ENCODE peak calls at places on chromosomes 13 and 19, in ten cellular contexts. Z, G, S, K, P, I, B, W, X and Q are unnamed samples.

GRCh38 chr13:27969073-27969865 is at the start of gene CDX2:
- DNase-seq in Z (no peak), G (no peak), S (no peak), K (no peak), P (peak), I (no peak), B (peak), W (no peak), X (no peak), Q (no peak)

GRCh38 chr19:2887391-2887914 is 13.3 kb upstream of the ZNF57 start:
- DNase-seq in Z (peak), G (no peak), S (peak), K (no peak), P (no peak), I (no peak), B (peak), W (peak), X (peak), Q (peak)

GRCh38 chr19:33275933-33276619 is 26.3 kb downstream of the CEBPA start:
- DNase-seq in Z (no peak), G (no peak), S (no peak), K (no peak), P (peak), I (no peak), B (no peak), W (no peak), X (no peak), Q (no peak)

GRCh38 chr19:35045667-35046300 is 4.3 kb downstream of the HPN start:
- DNase-seq in Z (peak), G (no peak), S (peak), K (no peak), P (no peak), I (no peak), B (no peak), W (no peak), X (no peak), Q (no peak)

GRCh38 chr19:41860419-41861097 is 503 bp downstream of the RPS19 start:
- DNase-seq in Z (no peak), G (no peak), S (no peak), K (no peak), P (no peak), I (no peak), B (no peak), W (no peak), X (peak), Q (peak)

GRCh38 chr13:102117175-102117830 is 284.5 kb downstream of the FGF14 start:
- DNase-seq in Z (no peak), G (no peak), S (peak), K (no peak), P (no peak), I (no peak), B (no peak), W (peak), X (no peak), Q (no peak)

GRCh38 chr13:20729633-20730585 is 26.4 kb downstream of the IL17D start:
- DNase-seq in Z (no peak), G (no peak), S (no peak), K (no peak), P (no peak), I (no peak), B (no peak), W (no peak), X (no peak), Q (no peak)

GRCh38 chr19:29489182-29489951 is 36.4 kb upstream of the VSTM2B start:
- DNase-seq in Z (no peak), G (no peak), S (no peak), K (no peak), P (no peak), I (no peak), B (no peak), W (no peak), X (no peak), Q (no peak)

GRCh38 chr19:2354670-2355069 is 5.4 kb upstream of the TMPRSS9 start:
- DNase-seq in Z (no peak), G (no peak), S (no peak), K (no peak), P (no peak), I (no peak), B (no peak), W (no peak), X (no peak), Q (no peak)

GRCh38 chr13:71591380-71591779 is 275.6 kb downstream of the DACH1 start:
- DNase-seq in Z (no peak), G (no peak), S (peak), K (no peak), P (no peak), I (no peak), B (no peak), W (no peak), X (no peak), Q (no peak)

GRCh38 chr19:30227661-30228112 is 144.5 kb upstream of the ZNF536 start:
- DNase-seq in Z (peak), G (peak), S (peak), K (peak), P (peak), I (no peak), B (peak), W (peak), X (peak), Q (peak)

GRCh38 chr13:110411316-110412105 is 104.4 kb downstream of the COL4A2 start:
- DNase-seq in Z (no peak), G (no peak), S (no peak), K (no peak), P (no peak), I (no peak), B (no peak), W (no peak), X (no peak), Q (no peak)

GRCh38 chr13:105907319-105908019 is 628.0 kb downstream of the EFNB2 start:
- DNase-seq in Z (no peak), G (no peak), S (no peak), K (no peak), P (no peak), I (no peak), B (no peak), W (no peak), X (no peak), Q (no peak)

GRCh38 chr13:27283906-27284523 is 13.4 kb downstream of the RASL11A start:
- DNase-seq in Z (no peak), G (no peak), S (peak), K (no peak), P (no peak), I (no peak), B (peak), W (no peak), X (peak), Q (peak)

GRCh38 chr19:43467730-43468129 is 2.3 kb upstream of the LYPD3 start:
- DNase-seq in Z (peak), G (no peak), S (peak), K (no peak), P (no peak), I (no peak), B (no peak), W (no peak), X (peak), Q (peak)

GRCh38 chr13:110197041-110197440 is 109.9 kb downstream of the COL4A1 start:
- DNase-seq in Z (peak), G (no peak), S (peak), K (no peak), P (no peak), I (no peak), B (no peak), W (no peak), X (no peak), Q (peak)

GRCh38 chr13:77909827-77910226 is 8.8 kb downstream of the EDNRB start:
- DNase-seq in Z (no peak), G (no peak), S (no peak), K (no peak), P (no peak), I (no peak), B (no peak), W (no peak), X (no peak), Q (no peak)

GRCh38 chr13:46383383-46383782 is 3.7 kb downstream of the RUBCNL start:
- DNase-seq in Z (no peak), G (no peak), S (no peak), K (no peak), P (no peak), I (no peak), B (no peak), W (no peak), X (no peak), Q (no peak)

GRCh38 chr13:70107498-70108271 is at the start of gene ATXN8OS:
- DNase-seq in Z (no peak), G (no peak), S (no peak), K (no peak), P (no peak), I (no peak), B (no peak), W (no peak), X (no peak), Q (no peak)

GRCh38 chr13:47545630-47546029 is 455.4 kb downstream of the SUCLA2 start:
- DNase-seq in Z (no peak), G (no peak), S (no peak), K (no peak), P (no peak), I (no peak), B (no peak), W (no peak), X (peak), Q (no peak)

GRCh38 chr19:29529646-29530548 is 4.1 kb downstream of the VSTM2B start:
- DNase-seq in Z (no peak), G (no peak), S (no peak), K (no peak), P (no peak), I (no peak), B (no peak), W (no peak), X (no peak), Q (no peak)

GRCh38 chr13:24130134-24130792 is 30.3 kb upstream of the SPATA13 start:
- DNase-seq in Z (peak), G (no peak), S (no peak), K (no peak), P (no peak), I (no peak), B (no peak), W (no peak), X (no peak), Q (no peak)

GRCh38 chr19:38849147-38849745 is 540 bp downstream of the HNRNPL start:
- DNase-seq in Z (peak), G (peak), S (peak), K (peak), P (peak), I (peak), B (peak), W (peak), X (peak), Q (peak)

GRCh38 chr19:50215820-50216219 is 12.4 kb downstream of the MYH14 start:
- DNase-seq in Z (no peak), G (no peak), S (no peak), K (no peak), P (no peak), I (no peak), B (no peak), W (no peak), X (no peak), Q (no peak)

GRCh38 chr19:53328967-53329366 is 4.6 kb upstream of the ZNF845 start:
- DNase-seq in Z (peak), G (no peak), S (peak), K (peak), P (no peak), I (no peak), B (no peak), W (no peak), X (peak), Q (peak)

GRCh38 chr13:71309905-71310304 is 557.1 kb downstream of the DACH1 start:
- DNase-seq in Z (no peak), G (no peak), S (no peak), K (no peak), P (no peak), I (no peak), B (no peak), W (no peak), X (no peak), Q (no peak)

GRCh38 chr19:15297416-15298224 is 34.7 kb downstream of the BRD4 start:
- DNase-seq in Z (peak), G (no peak), S (peak), K (no peak), P (no peak), I (no peak), B (peak), W (peak), X (peak), Q (peak)

GRCh38 chr13:48334534-48335127 is 31.1 kb downstream of the RB1 start:
- DNase-seq in Z (peak), G (no peak), S (peak), K (no peak), P (no peak), I (no peak), B (peak), W (peak), X (peak), Q (peak)

GRCh38 chr13:26425439-26426358 is 131.8 kb upstream of the WASF3 start:
- DNase-seq in Z (peak), G (no peak), S (peak), K (no peak), P (peak), I (no peak), B (no peak), W (no peak), X (peak), Q (no peak)

GRCh38 chr13:24263652-24264051 is 45.7 kb upstream of the C1QTNF9 start:
- DNase-seq in Z (peak), G (no peak), S (no peak), K (no peak), P (no peak), I (no peak), B (no peak), W (no peak), X (peak), Q (no peak)

GRCh38 chr13:46119883-46120614 is 15.2 kb upstream of the CPB2 start:
- DNase-seq in Z (peak), G (no peak), S (peak), K (no peak), P (no peak), I (no peak), B (peak), W (no peak), X (peak), Q (peak)

GRCh38 chr13:41216160-41216559 is 21.8 kb upstream of the KBTBD7 start:
- DNase-seq in Z (peak), G (no peak), S (peak), K (no peak), P (no peak), I (no peak), B (no peak), W (no peak), X (peak), Q (peak)

GRCh38 chr13:22000191-22000590 is 329.3 kb downstream of the FGF9 start:
- DNase-seq in Z (no peak), G (no peak), S (no peak), K (no peak), P (no peak), I (no peak), B (no peak), W (no peak), X (no peak), Q (no peak)

GRCh38 chr19:34645551-34645950 is 31.4 kb downstream of the SCGB2B2 start:
- DNase-seq in Z (no peak), G (no peak), S (no peak), K (no peak), P (no peak), I (no peak), B (no peak), W (no peak), X (no peak), Q (no peak)

GRCh38 chr13:36965767-36966166 is 33.4 kb downstream of the ALG5 start:
- DNase-seq in Z (peak), G (no peak), S (peak), K (no peak), P (no peak), I (no peak), B (peak), W (no peak), X (peak), Q (peak)

GRCh38 chr13:55820817-55821216 is 1319.9 kb upstream of the PRR20A start:
- DNase-seq in Z (no peak), G (no peak), S (no peak), K (no peak), P (no peak), I (no peak), B (no peak), W (no peak), X (no peak), Q (no peak)

GRCh38 chr19:41218615-41219507 is at the start of gene AXL:
- DNase-seq in Z (peak), G (peak), S (peak), K (peak), P (peak), I (no peak), B (peak), W (peak), X (peak), Q (peak)

GRCh38 chr19:38402967-38403674 is at the start of gene FAM98C:
- DNase-seq in Z (peak), G (peak), S (peak), K (peak), P (peak), I (peak), B (peak), W (peak), X (peak), Q (peak)

GRCh38 chr13:55106509-55106908 is 2034.2 kb upstream of the PRR20A start:
- DNase-seq in Z (no peak), G (no peak), S (no peak), K (no peak), P (no peak), I (no peak), B (no peak), W (no peak), X (no peak), Q (no peak)

DNA sequence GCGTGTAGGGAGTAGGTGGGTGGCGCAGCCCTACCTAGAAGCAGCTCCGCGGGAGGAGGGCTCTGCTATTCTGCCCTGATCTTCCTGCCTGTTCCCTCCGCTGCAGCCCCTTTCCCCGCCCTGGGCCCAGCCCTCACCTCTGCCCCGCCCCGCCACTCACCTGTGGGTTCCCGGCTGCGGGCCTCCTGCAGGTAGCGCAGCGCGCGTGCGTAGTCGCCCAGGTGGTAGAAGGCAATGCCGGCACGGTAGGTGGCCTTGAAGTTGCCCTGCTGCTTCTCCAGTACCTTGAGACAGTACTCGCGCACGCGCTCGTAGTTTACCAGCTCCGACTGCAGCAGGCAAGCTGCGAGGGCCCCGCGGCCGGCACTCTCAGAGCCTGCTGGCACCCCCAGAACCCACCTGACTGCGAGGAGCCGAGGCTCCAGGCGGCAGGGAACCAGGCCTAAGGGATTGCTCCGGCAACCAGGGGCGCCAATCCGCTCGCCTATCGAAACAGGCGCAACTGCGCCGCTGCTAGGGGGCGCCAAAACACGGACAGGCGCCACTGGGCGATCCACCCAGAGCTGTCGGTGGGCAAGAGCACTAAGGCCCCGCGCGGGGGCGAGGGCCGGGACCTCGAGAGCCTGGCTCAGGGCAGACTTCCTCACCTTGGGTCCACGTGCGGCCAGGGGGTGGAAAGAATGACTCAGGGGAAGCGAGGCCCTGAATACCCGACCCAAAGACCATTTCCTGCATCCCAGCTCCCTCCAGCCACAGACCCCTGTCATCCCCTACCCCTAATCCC is 965 bp downstream of the TTC9B start:
- DNase-seq in Z (no peak), G (no peak), S (peak), K (no peak), P (peak), I (no peak), B (peak), W (peak), X (no peak), Q (no peak)
- TF ChIP-seq CTCF in Z (peak), G (no peak), S (peak), K (no peak), P (no peak), I (no peak), B (peak), W (no peak), X (peak), Q (peak)

DNA sequence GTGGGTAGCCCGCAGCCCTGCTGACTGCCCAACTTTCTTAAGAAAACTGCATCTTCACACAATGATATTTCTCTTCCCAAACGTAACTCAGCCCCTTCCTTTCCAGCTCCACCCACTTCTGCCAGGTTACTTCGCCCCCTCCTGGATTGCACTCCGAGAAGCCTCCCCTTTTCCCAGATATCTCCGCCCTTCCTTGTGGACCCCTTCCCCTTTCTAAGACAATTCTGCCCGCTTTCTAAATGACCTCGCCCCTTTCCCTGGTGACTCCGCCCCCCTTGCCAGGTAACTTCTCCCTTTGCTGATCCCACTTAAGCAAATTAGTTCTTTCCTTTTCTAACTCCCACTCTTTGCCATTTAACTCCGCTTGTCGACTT is 2.6 kb downstream of the VSIG10L start:
- DNase-seq in Z (no peak), G (no peak), S (no peak), K (no peak), P (no peak), I (no peak), B (no peak), W (no peak), X (no peak), Q (no peak)
- H3K4me3 ChIP-seq in Z (peak), G (peak), S (peak), K (peak), P (peak), I (peak), B (peak), W (peak), X (peak), Q (peak)

DNA sequence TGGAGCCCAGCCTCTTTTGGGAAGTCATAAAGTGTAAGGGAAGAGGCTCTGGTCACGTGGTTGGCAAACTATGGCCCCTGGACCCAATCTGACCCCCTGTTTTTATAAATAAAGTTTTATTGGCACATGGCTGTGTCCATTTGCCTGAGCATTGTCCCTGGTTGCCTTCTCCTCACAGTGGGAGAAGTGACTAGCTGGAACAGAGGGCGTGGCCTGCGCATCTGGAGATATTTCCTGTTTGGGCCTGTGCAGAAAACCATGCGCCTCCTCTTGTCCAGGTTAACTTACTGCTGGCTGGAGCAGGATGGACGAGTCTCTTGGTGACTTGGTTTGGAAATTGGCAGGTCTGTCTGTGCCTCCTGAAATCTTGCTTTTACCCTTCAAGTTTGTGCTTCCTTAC is 48.3 kb downstream of the KDM4B start:
- DNase-seq in Z (no peak), G (no peak), S (peak), K (no peak), P (no peak), I (no peak), B (no peak), W (no peak), X (no peak), Q (peak)
- TF ChIP-seq CTCF in Z (no peak), G (no peak), S (peak), K (no peak), P (no peak), I (no peak), B (no peak), W (no peak), X (no peak), Q (no peak)

DNA sequence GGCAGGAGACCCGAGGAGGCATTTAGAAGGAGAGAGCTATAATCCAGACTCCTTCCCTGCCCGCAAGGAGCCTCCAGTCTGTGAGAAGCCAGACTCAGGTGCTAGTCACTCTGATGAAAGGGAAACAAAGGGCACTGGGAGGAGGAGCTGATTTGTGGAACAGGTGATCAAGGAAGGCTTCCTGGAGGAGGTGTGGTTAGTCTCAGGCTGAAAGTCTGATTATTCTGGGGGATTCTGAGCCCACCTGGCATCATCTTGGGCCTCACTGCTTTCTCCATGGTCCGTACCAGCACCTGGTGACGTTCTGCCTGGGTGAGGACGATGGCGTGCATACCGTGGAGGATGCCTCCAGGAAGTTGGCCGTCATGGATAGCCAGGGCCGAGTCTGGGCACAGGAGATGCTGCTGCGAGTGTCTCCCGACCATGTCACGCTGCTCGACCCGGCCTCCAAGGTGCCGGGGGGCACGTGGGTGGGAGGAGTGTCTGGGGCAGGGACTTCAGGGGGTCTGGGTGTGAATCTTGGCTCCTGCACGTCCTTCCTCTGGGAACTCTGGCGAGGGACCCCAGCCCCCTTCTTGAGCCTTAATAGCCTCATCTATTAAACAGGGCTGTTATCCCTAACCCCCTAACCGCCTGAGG is 3.9 kb downstream of the EPS8L1 start:
- DNase-seq in Z (no peak), G (no peak), S (no peak), K (no peak), P (no peak), I (no peak), B (no peak), W (no peak), X (no peak), Q (no peak)
- H3K4me3 ChIP-seq in Z (no peak), G (peak), S (no peak), K (no peak), P (no peak), I (no peak), B (peak), W (no peak), X (no peak), Q (no peak)

GRCh38 chr13:98879127-98879520 is 98.7 kb downstream of the DOCK9 start:
- DNase-seq in Z (no peak), G (no peak), S (no peak), K (no peak), P (no peak), I (no peak), B (no peak), W (no peak), X (no peak), Q (no peak)
- TF ChIP-seq CTCF in Z (no peak), G (no peak), S (no peak), K (no peak), P (no peak), I (no peak), B (no peak), W (no peak), X (no peak), Q (peak)